ENCODE peak calls at places on chromosomes 3 and 15, in ten cellular contexts. U is psoas muscle; S is endodermal cell; A is IMR-90; B is lower lobe of right lung; O is cardiac muscle cell; K is CD8-positive, alpha-beta T cell; F is stomach; E is tibial artery; X is ovary. H is an unnamed sample.

GRCh38 chr3:108125550-108126071 is 34.8 kb upstream of the CD47 start:
- DNase-seq in O (no peak), U (no peak), B (no peak), X (no peak), S (no peak), K (peak; percentile 34), F (no peak), A (no peak), E (no peak), H (no peak)

GRCh38 chr3:161415506-161416231 is 44.4 kb upstream of the SPTSSB start:
- DNase-seq in O (no peak), F (peak; percentile 35), S (no peak), A (peak; percentile 85), U (no peak), K (no peak), E (peak; percentile 28), X (no peak), B (no peak), H (no peak)

GRCh38 chr3:124813541-124813940 is 73.6 kb downstream of the ITGB5 start:
- DNase-seq in S (no peak), K (no peak), U (no peak), E (no peak), O (no peak), X (no peak), A (no peak), F (no peak), B (no peak), H (no peak)

GRCh38 chr3:72335458-72336050 is 512.7 kb downstream of the SHQ1 start:
- DNase-seq in K (no peak), X (no peak), S (no peak), O (no peak), E (no peak), B (no peak), F (no peak), U (no peak), A (no peak), H (no peak)

GRCh38 chr15:24039683-24040082 is 352.6 kb upstream of the NDN start:
- DNase-seq in X (no peak), O (no peak), A (no peak), F (no peak), B (no peak), K (no peak), S (no peak), U (no peak), E (no peak), H (no peak)

GRCh38 chr15:50227076-50227475 is 38.5 kb downstream of the HDC start:
- DNase-seq in B (no peak), U (no peak), F (no peak), O (no peak), S (no peak), E (no peak), A (peak; percentile 88), K (no peak), X (no peak), H (no peak)

GRCh38 chr15:48717458-48717857 is 71.9 kb upstream of the FBN1 start:
- DNase-seq in K (no peak), A (peak; percentile 59), U (no peak), F (no peak), B (no peak), O (no peak), E (no peak), X (no peak), S (no peak), H (no peak)

GRCh38 chr3:99242271-99242670 is 340.8 kb upstream of the DCBLD2 start:
- DNase-seq in X (no peak), E (no peak), A (peak; percentile 80), F (no peak), U (no peak), S (no peak), K (no peak), O (no peak), B (no peak), H (no peak)

GRCh38 chr15:68389936-68390790 is 41.8 kb downstream of the ITGA11 start:
- DNase-seq in O (no peak), B (no peak), X (peak; percentile 6), U (no peak), E (no peak), A (peak; percentile 74), S (peak; percentile 49), F (peak; percentile 8), K (no peak), H (peak; percentile 11)

GRCh38 chr3:196272826-196273225 is 14.7 kb downstream of the PCYT1A start:
- DNase-seq in K (no peak), U (peak; percentile 30), S (no peak), O (no peak), F (no peak), B (no peak), E (no peak), X (no peak), A (no peak), H (no peak)

GRCh38 chr3:21795152-21795837 is 44.3 kb upstream of the ZNF385D start:
- DNase-seq in X (no peak), K (no peak), E (peak; percentile 30), U (peak; percentile 36), A (no peak), F (no peak), O (peak; percentile 10), S (no peak), B (no peak), H (no peak)

GRCh38 chr15:91627473-91628309 is 225.8 kb upstream of the SLCO3A1 start:
- DNase-seq in S (no peak), A (peak; percentile 10), F (no peak), U (peak; percentile 36), O (peak; percentile 58), K (no peak), E (no peak), X (no peak), B (peak; percentile 47), H (no peak)

GRCh38 chr3:131083190-131083863 is 56.6 kb downstream of the NEK11 start:
- DNase-seq in A (no peak), F (peak; percentile 34), X (no peak), U (peak; percentile 42), S (peak; percentile 59), B (no peak), E (no peak), O (peak; percentile 51), K (no peak), H (no peak)

GRCh38 chr15:38886315-38887163 is 321.9 kb upstream of the RASGRP1 start:
- DNase-seq in B (no peak), A (peak; percentile 93), K (no peak), F (no peak), S (no peak), O (no peak), X (no peak), E (no peak), U (no peak), H (no peak)

DNA sequence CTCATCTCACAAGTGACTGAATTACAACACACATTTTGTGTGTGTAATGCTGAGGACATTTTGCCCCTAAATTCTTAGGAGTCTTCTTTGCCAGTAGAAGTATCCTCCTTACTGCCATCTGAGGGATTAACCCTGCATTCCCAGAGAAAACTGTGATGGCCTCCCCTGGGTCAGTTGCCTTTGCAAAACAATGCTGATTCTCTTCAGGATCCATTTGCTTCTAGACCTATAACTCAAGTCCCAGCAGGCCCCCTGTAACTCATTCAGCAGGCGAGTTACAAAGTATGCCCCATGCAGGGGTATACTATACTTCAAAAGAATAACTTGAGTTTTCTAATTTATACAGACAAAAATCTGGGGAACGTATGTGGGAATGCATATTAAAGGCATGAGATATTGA is 6.6 kb upstream of the MCF2L2 start:
- DNase-seq in K (no peak), E (no peak), S (peak; percentile 86), U (no peak), X (no peak), B (no peak), O (no peak), A (no peak), F (no peak), H (no peak)
- H3K27ac ChIP-seq in K (no peak overlapping the region), E (no peak overlapping the region), S (peak overlapping the region; percentile 67), U (no peak overlapping the region), X (no peak overlapping the region), B (no peak overlapping the region), O (peak overlapping the region; percentile 54), A (no peak overlapping the region), F (no peak overlapping the region), H (no peak overlapping the region)

GRCh38 chr15:75061272-75061671 is 37.9 kb downstream of the PPCDC start:
- DNase-seq in S (peak; percentile 17), A (peak; percentile 62), O (no peak), F (no peak), E (no peak), B (no peak), U (no peak), X (peak; percentile 2), K (no peak), H (no peak)
- H3K4me1 ChIP-seq in S (peaks cover 4% of the 10 kb centered on the region), A (no peaks in the 10 kb centered on the region), O (peaks cover 13% of the 10 kb centered on the region), F (no peaks in the 10 kb centered on the region), E (peaks cover 25% of the 10 kb centered on the region), B (peaks cover 34% of the 10 kb centered on the region), U (peaks cover 4% of the 10 kb centered on the region), X (peaks cover 19% of the 10 kb centered on the region), K (peaks cover 4% of the 10 kb centered on the region), H (no peaks in the 10 kb centered on the region)

GRCh38 chr3:69020857-69021256 is 7.4 kb upstream of the EOGT start:
- DNase-seq in B (no peak), U (no peak), S (no peak), F (no peak), A (no peak), O (no peak), E (no peak), K (no peak), X (no peak), H (no peak)
- TF ChIP-seq CTCF in B (no peak), U (no peak), S (peak; percentile 2), F (no peak), A (no peak), O (no peak), E (no peak), K (no peak), X (no peak), H (no peak)

DNA sequence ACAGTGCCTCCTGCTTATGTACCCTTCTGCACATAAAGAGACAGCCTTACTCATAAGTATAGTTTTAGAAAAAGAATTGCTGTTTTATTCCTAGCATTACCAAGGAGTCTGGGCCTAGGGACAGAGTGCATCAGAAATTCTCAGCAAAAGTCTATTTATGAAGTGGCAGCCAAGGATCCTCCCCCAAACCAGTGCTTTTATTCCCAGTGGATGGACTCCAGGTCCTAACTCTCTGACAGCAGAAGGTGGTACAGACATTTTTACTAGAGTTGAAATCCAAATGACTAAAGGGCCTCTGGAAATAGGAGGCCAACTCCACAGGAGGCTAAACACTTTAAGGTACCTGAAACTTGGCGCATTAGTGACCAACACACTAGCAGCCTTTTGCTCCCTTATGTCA is 407.2 kb upstream of the TPRG1 start:
- DNase-seq in X (no peak), B (no peak), K (no peak), E (no peak), S (no peak), F (no peak), O (no peak), U (no peak), A (no peak), H (no peak)
- H3K27ac ChIP-seq in X (no peak overlapping the region), B (no peak overlapping the region), K (no peak overlapping the region), E (no peak overlapping the region), S (no peak overlapping the region), F (no peak overlapping the region), O (no peak overlapping the region), U (no peak overlapping the region), A (no peak overlapping the region), H (no peak overlapping the region)

H was measured in breast epithelium.